ENCODE peak calls at places on chromosome 13, in ten cellular contexts. V, U, T, Q, F, Z, Y, K, C and G are unnamed samples.

GRCh38 chr13:39784347-39784746 is 128.9 kb downstream of the COG6 start:
- DNase-seq in V (peak), U (no peak), T (no peak), Q (peak), F (no peak), Z (no peak), Y (no peak), K (no peak), C (peak), G (no peak)

GRCh38 chr13:44317752-44318550 is 55.7 kb upstream of the SERP2 start:
- DNase-seq in V (peak), U (no peak), T (peak), Q (no peak), F (no peak), Z (no peak), Y (no peak), K (no peak), C (no peak), G (no peak)

GRCh38 chr13:48505597-48506091 is 27.2 kb downstream of the RCBTB2 start:
- DNase-seq in V (peak), U (no peak), T (no peak), Q (no peak), F (no peak), Z (peak), Y (no peak), K (no peak), C (no peak), G (peak)

GRCh38 chr13:64538711-64539110 is 2691.4 kb downstream of the PCDH9 start:
- DNase-seq in V (no peak), U (no peak), T (no peak), Q (no peak), F (no peak), Z (no peak), Y (no peak), K (no peak), C (no peak), G (no peak)

GRCh38 chr13:75437582-75438318 is 44.2 kb downstream of the TBC1D4 start:
- DNase-seq in V (peak), U (no peak), T (no peak), Q (peak), F (no peak), Z (no peak), Y (no peak), K (no peak), C (no peak), G (no peak)

GRCh38 chr13:71618154-71618553 is 248.8 kb downstream of the DACH1 start:
- DNase-seq in V (no peak), U (no peak), T (peak), Q (no peak), F (no peak), Z (no peak), Y (no peak), K (no peak), C (no peak), G (no peak)

GRCh38 chr13:85509512-85509911 is 289.7 kb downstream of the SLITRK6 start:
- DNase-seq in V (peak), U (no peak), T (no peak), Q (no peak), F (no peak), Z (no peak), Y (no peak), K (no peak), C (no peak), G (no peak)

GRCh38 chr13:99228737-99229691 is 28.4 kb downstream of the UBAC2 start:
- DNase-seq in V (peak), U (no peak), T (peak), Q (peak), F (no peak), Z (no peak), Y (no peak), K (no peak), C (no peak), G (no peak)

GRCh38 chr13:61508936-61509335 is 93.3 kb upstream of the PCDH20 start:
- DNase-seq in V (no peak), U (no peak), T (no peak), Q (no peak), F (no peak), Z (no peak), Y (no peak), K (no peak), C (no peak), G (no peak)

GRCh38 chr13:37526710-37527446 is 71.7 kb downstream of the POSTN start:
- DNase-seq in V (peak), U (no peak), T (peak), Q (peak), F (no peak), Z (no peak), Y (no peak), K (no peak), C (no peak), G (no peak)

GRCh38 chr13:71621152-71622124 is 245.6 kb downstream of the DACH1 start:
- DNase-seq in V (no peak), U (no peak), T (no peak), Q (no peak), F (no peak), Z (no peak), Y (no peak), K (no peak), C (no peak), G (no peak)

GRCh38 chr13:83024955-83025594 is 857.2 kb downstream of the SLITRK1 start:
- DNase-seq in V (no peak), U (no peak), T (no peak), Q (peak), F (no peak), Z (no peak), Y (no peak), K (no peak), C (no peak), G (no peak)

GRCh38 chr13:40101708-40102359 is 446.4 kb downstream of the COG6 start:
- DNase-seq in V (no peak), U (no peak), T (no peak), Q (no peak), F (no peak), Z (no peak), Y (no peak), K (no peak), C (no peak), G (no peak)

GRCh38 chr13:24925318-24926231 is 161.6 kb downstream of the RNF17 start:
- DNase-seq in V (no peak), U (no peak), T (no peak), Q (no peak), F (no peak), Z (no peak), Y (no peak), K (no peak), C (no peak), G (no peak)

GRCh38 chr13:109400625-109401257 is 385.6 kb downstream of the IRS2 start:
- DNase-seq in V (no peak), U (no peak), T (no peak), Q (no peak), F (no peak), Z (no peak), Y (no peak), K (no peak), C (no peak), G (no peak)

GRCh38 chr13:39047560-39047959 is 9.3 kb downstream of the NHLRC3 start:
- DNase-seq in V (no peak), U (no peak), T (no peak), Q (no peak), F (no peak), Z (no peak), Y (no peak), K (no peak), C (no peak), G (no peak)

GRCh38 chr13:38042771-38043170 is 173.2 kb upstream of the TRPC4 start:
- DNase-seq in V (peak), U (no peak), T (no peak), Q (peak), F (no peak), Z (no peak), Y (no peak), K (no peak), C (no peak), G (no peak)

GRCh38 chr13:36858285-36858684 is 39.3 kb downstream of the RFXAP start:
- DNase-seq in V (peak), U (no peak), T (peak), Q (peak), F (no peak), Z (no peak), Y (no peak), K (no peak), C (peak), G (no peak)

GRCh38 chr13:99652141-99652540 is 150.9 kb downstream of the TM9SF2 start:
- DNase-seq in V (no peak), U (no peak), T (no peak), Q (no peak), F (no peak), Z (no peak), Y (no peak), K (no peak), C (no peak), G (no peak)

GRCh38 chr13:40875583-40875982 is 86.2 kb downstream of the SLC25A15 start:
- DNase-seq in V (no peak), U (no peak), T (no peak), Q (no peak), F (no peak), Z (no peak), Y (no peak), K (no peak), C (no peak), G (no peak)

GRCh38 chr13:95039415-95039814 is 261.8 kb downstream of the ABCC4 start:
- DNase-seq in V (peak), U (no peak), T (no peak), Q (no peak), F (no peak), Z (no peak), Y (no peak), K (no peak), C (no peak), G (no peak)

GRCh38 chr13:24168392-24168750 is 7.9 kb downstream of the SPATA13 start:
- DNase-seq in V (peak), U (no peak), T (peak), Q (no peak), F (no peak), Z (no peak), Y (no peak), K (no peak), C (no peak), G (no peak)

GRCh38 chr13:46995874-46996273 is 99.0 kb upstream of the HTR2A start:
- DNase-seq in V (no peak), U (no peak), T (no peak), Q (no peak), F (no peak), Z (no peak), Y (no peak), K (no peak), C (no peak), G (no peak)

GRCh38 chr13:75876371-75877050 is 240.4 kb downstream of the LMO7 start:
- DNase-seq in V (peak), U (peak), T (peak), Q (peak), F (peak), Z (peak), Y (peak), K (peak), C (peak), G (peak)

GRCh38 chr13:71378992-71379905 is 487.8 kb downstream of the DACH1 start:
- DNase-seq in V (no peak), U (no peak), T (peak), Q (no peak), F (no peak), Z (no peak), Y (no peak), K (no peak), C (no peak), G (no peak)

GRCh38 chr13:65461590-65461989 is 1768.5 kb downstream of the PCDH9 start:
- DNase-seq in V (no peak), U (no peak), T (no peak), Q (peak), F (no peak), Z (no peak), Y (no peak), K (no peak), C (no peak), G (no peak)

GRCh38 chr13:52162279-52163101 is 3.1 kb upstream of the NEK3 start:
- DNase-seq in V (no peak), U (no peak), T (peak), Q (peak), F (no peak), Z (no peak), Y (no peak), K (no peak), C (peak), G (no peak)

GRCh38 chr13:24668955-24669354 is 11.3 kb upstream of the ATP12A start:
- DNase-seq in V (no peak), U (no peak), T (no peak), Q (no peak), F (no peak), Z (no peak), Y (no peak), K (no peak), C (no peak), G (no peak)

GRCh38 chr13:42615691-42616090 is 41.7 kb downstream of the TNFSF11 start:
- DNase-seq in V (no peak), U (no peak), T (no peak), Q (peak), F (no peak), Z (no peak), Y (no peak), K (no peak), C (no peak), G (no peak)

GRCh38 chr13:70623260-70623659 is 515.0 kb upstream of the KLHL1 start:
- DNase-seq in V (peak), U (no peak), T (no peak), Q (peak), F (no peak), Z (no peak), Y (no peak), K (no peak), C (no peak), G (no peak)

GRCh38 chr13:98429977-98430785 is 146.7 kb downstream of the STK24 start:
- DNase-seq in V (no peak), U (no peak), T (peak), Q (no peak), F (no peak), Z (no peak), Y (no peak), K (no peak), C (no peak), G (no peak)

GRCh38 chr13:109874921-109875454 is 88.6 kb upstream of the IRS2 start:
- DNase-seq in V (peak), U (no peak), T (peak), Q (peak), F (no peak), Z (no peak), Y (no peak), K (no peak), C (no peak), G (no peak)

GRCh38 chr13:94800423-94800822 is 88.1 kb upstream of the SOX21 start:
- DNase-seq in V (no peak), U (no peak), T (no peak), Q (no peak), F (no peak), Z (no peak), Y (no peak), K (no peak), C (no peak), G (no peak)

GRCh38 chr13:114071991-114072390 is 60.4 kb downstream of the RASA3 start:
- DNase-seq in V (no peak), U (peak), T (no peak), Q (no peak), F (no peak), Z (no peak), Y (no peak), K (no peak), C (no peak), G (no peak)

GRCh38 chr13:23778007-23778687 is 111.1 kb downstream of the MIPEP start:
- DNase-seq in V (peak), U (no peak), T (no peak), Q (no peak), F (no peak), Z (no peak), Y (no peak), K (no peak), C (no peak), G (no peak)

GRCh38 chr13:99982021-99982740 is 597 bp downstream of the ZIC2 start:
- DNase-seq in V (no peak), U (no peak), T (no peak), Q (no peak), F (no peak), Z (no peak), Y (no peak), K (no peak), C (no peak), G (no peak)

GRCh38 chr13:76533251-76533650 is 353.0 kb downstream of the KCTD12 start:
- DNase-seq in V (no peak), U (no peak), T (no peak), Q (no peak), F (no peak), Z (no peak), Y (no peak), K (no peak), C (no peak), G (no peak)

GRCh38 chr13:113497217-113497616 is 6.7 kb upstream of the DCUN1D2 start:
- DNase-seq in V (no peak), U (no peak), T (no peak), Q (no peak), F (no peak), Z (no peak), Y (no peak), K (no peak), C (no peak), G (no peak)

GRCh38 chr13:84446972-84447700 is 564.9 kb upstream of the SLITRK1 start:
- DNase-seq in V (peak), U (no peak), T (no peak), Q (peak), F (no peak), Z (no peak), Y (no peak), K (no peak), C (no peak), G (no peak)